ENCODE peak calls at places on chromosome 10, in eight cellular contexts. One of them, this sample, is unnamed.

GRCh38 chr10:95356190-95356955 is 65.6 kb upstream of the PDLIM1 start:
- DNase-seq in uterus: no peak
- DNase-seq in spleen: peak
- DNase-seq in nephron progenitor cell: no peak
- DNase-seq in NB4: no peak
- DNase-seq in heart right ventricle: no peak
- DNase-seq in lower lobe of right lung: no peak
- DNase-seq in IMR-90: no peak
- DNase-seq in this sample: no peak

GRCh38 chr10:80268266-80268665 is 21.2 kb downstream of the MAT1A start:
- DNase-seq in uterus: no peak
- DNase-seq in spleen: no peak
- DNase-seq in nephron progenitor cell: no peak
- DNase-seq in NB4: no peak
- DNase-seq in heart right ventricle: no peak
- DNase-seq in lower lobe of right lung: no peak
- DNase-seq in IMR-90: no peak
- DNase-seq in this sample: no peak

GRCh38 chr10:131812736-131813604 is 87.8 kb upstream of the PPP2R2D start:
- DNase-seq in uterus: no peak
- DNase-seq in spleen: no peak
- DNase-seq in nephron progenitor cell: no peak
- DNase-seq in NB4: no peak
- DNase-seq in heart right ventricle: no peak
- DNase-seq in lower lobe of right lung: no peak
- DNase-seq in IMR-90: no peak
- DNase-seq in this sample: no peak

GRCh38 chr10:35006836-35007235 is 83.3 kb downstream of the CUL2 start:
- DNase-seq in uterus: no peak
- DNase-seq in spleen: no peak
- DNase-seq in nephron progenitor cell: no peak
- DNase-seq in NB4: no peak
- DNase-seq in heart right ventricle: no peak
- DNase-seq in lower lobe of right lung: no peak
- DNase-seq in IMR-90: peak
- DNase-seq in this sample: no peak

GRCh38 chr10:68052463-68052862 is 22.6 kb downstream of the HERC4 start:
- DNase-seq in uterus: no peak
- DNase-seq in spleen: no peak
- DNase-seq in nephron progenitor cell: no peak
- DNase-seq in NB4: peak
- DNase-seq in heart right ventricle: no peak
- DNase-seq in lower lobe of right lung: no peak
- DNase-seq in IMR-90: peak
- DNase-seq in this sample: no peak

GRCh38 chr10:4883079-4883739 is 57.2 kb downstream of the AKR1E2 start:
- DNase-seq in uterus: no peak
- DNase-seq in spleen: no peak
- DNase-seq in nephron progenitor cell: no peak
- DNase-seq in NB4: no peak
- DNase-seq in heart right ventricle: no peak
- DNase-seq in lower lobe of right lung: no peak
- DNase-seq in IMR-90: peak
- DNase-seq in this sample: no peak

GRCh38 chr10:104920476-104920875 is 279.4 kb downstream of the SORCS3 start:
- DNase-seq in uterus: no peak
- DNase-seq in spleen: no peak
- DNase-seq in nephron progenitor cell: no peak
- DNase-seq in NB4: no peak
- DNase-seq in heart right ventricle: no peak
- DNase-seq in lower lobe of right lung: no peak
- DNase-seq in IMR-90: no peak
- DNase-seq in this sample: no peak

GRCh38 chr10:5519054-5519453 is 5.7 kb upstream of the CALML3 start:
- DNase-seq in uterus: no peak
- DNase-seq in spleen: no peak
- DNase-seq in nephron progenitor cell: no peak
- DNase-seq in NB4: no peak
- DNase-seq in heart right ventricle: no peak
- DNase-seq in lower lobe of right lung: no peak
- DNase-seq in IMR-90: no peak
- DNase-seq in this sample: no peak

GRCh38 chr10:50561266-50561665 is 62.5 kb downstream of the SGMS1 start:
- DNase-seq in uterus: no peak
- DNase-seq in spleen: no peak
- DNase-seq in nephron progenitor cell: no peak
- DNase-seq in NB4: no peak
- DNase-seq in heart right ventricle: no peak
- DNase-seq in lower lobe of right lung: no peak
- DNase-seq in IMR-90: peak
- DNase-seq in this sample: no peak

GRCh38 chr10:14414901-14415300 is 84.2 kb upstream of the FRMD4A start:
- DNase-seq in uterus: no peak
- DNase-seq in spleen: no peak
- DNase-seq in nephron progenitor cell: no peak
- DNase-seq in NB4: no peak
- DNase-seq in heart right ventricle: no peak
- DNase-seq in lower lobe of right lung: no peak
- DNase-seq in IMR-90: peak
- DNase-seq in this sample: no peak

GRCh38 chr10:35607475-35608316 is 2.6 kb downstream of the GJD4 start:
- DNase-seq in uterus: no peak
- DNase-seq in spleen: no peak
- DNase-seq in nephron progenitor cell: no peak
- DNase-seq in NB4: no peak
- DNase-seq in heart right ventricle: no peak
- DNase-seq in lower lobe of right lung: peak
- DNase-seq in IMR-90: no peak
- DNase-seq in this sample: no peak

GRCh38 chr10:43209064-43209455 is 57.8 kb downstream of the RASGEF1A start:
- DNase-seq in uterus: no peak
- DNase-seq in spleen: peak
- DNase-seq in nephron progenitor cell: no peak
- DNase-seq in NB4: no peak
- DNase-seq in heart right ventricle: no peak
- DNase-seq in lower lobe of right lung: no peak
- DNase-seq in IMR-90: no peak
- DNase-seq in this sample: no peak

GRCh38 chr10:133346413-133346812 is 760 bp upstream of the PRAP1 start:
- DNase-seq in uterus: no peak
- DNase-seq in spleen: no peak
- DNase-seq in nephron progenitor cell: no peak
- DNase-seq in NB4: no peak
- DNase-seq in heart right ventricle: no peak
- DNase-seq in lower lobe of right lung: no peak
- DNase-seq in IMR-90: no peak
- DNase-seq in this sample: no peak

GRCh38 chr10:114541081-114541833 is 116.8 kb downstream of the ABLIM1 start:
- DNase-seq in uterus: peak
- DNase-seq in spleen: no peak
- DNase-seq in nephron progenitor cell: no peak
- DNase-seq in NB4: no peak
- DNase-seq in heart right ventricle: peak
- DNase-seq in lower lobe of right lung: no peak
- DNase-seq in IMR-90: peak
- DNase-seq in this sample: no peak

GRCh38 chr10:71924771-71925170 is 39.4 kb upstream of the CHST3 start:
- DNase-seq in uterus: no peak
- DNase-seq in spleen: no peak
- DNase-seq in nephron progenitor cell: no peak
- DNase-seq in NB4: no peak
- DNase-seq in heart right ventricle: no peak
- DNase-seq in lower lobe of right lung: no peak
- DNase-seq in IMR-90: no peak
- DNase-seq in this sample: no peak

GRCh38 chr10:100359529-100360150 is 12.6 kb downstream of the SCD start:
- DNase-seq in uterus: no peak
- DNase-seq in spleen: no peak
- DNase-seq in nephron progenitor cell: no peak
- DNase-seq in NB4: no peak
- DNase-seq in heart right ventricle: no peak
- DNase-seq in lower lobe of right lung: no peak
- DNase-seq in IMR-90: no peak
- DNase-seq in this sample: no peak

GRCh38 chr10:11882646-11883375 is 59.7 kb downstream of the PROSER2 start:
- DNase-seq in uterus: no peak
- DNase-seq in spleen: no peak
- DNase-seq in nephron progenitor cell: no peak
- DNase-seq in NB4: no peak
- DNase-seq in heart right ventricle: no peak
- DNase-seq in lower lobe of right lung: no peak
- DNase-seq in IMR-90: no peak
- DNase-seq in this sample: no peak

GRCh38 chr10:35940067-35940989 is 298.2 kb upstream of the FZD8 start:
- DNase-seq in uterus: no peak
- DNase-seq in spleen: no peak
- DNase-seq in nephron progenitor cell: peak
- DNase-seq in NB4: no peak
- DNase-seq in heart right ventricle: no peak
- DNase-seq in lower lobe of right lung: no peak
- DNase-seq in IMR-90: peak
- DNase-seq in this sample: no peak

GRCh38 chr10:113474756-113475155 is 78.1 kb upstream of the HABP2 start:
- DNase-seq in uterus: no peak
- DNase-seq in spleen: no peak
- DNase-seq in nephron progenitor cell: no peak
- DNase-seq in NB4: no peak
- DNase-seq in heart right ventricle: no peak
- DNase-seq in lower lobe of right lung: no peak
- DNase-seq in IMR-90: no peak
- DNase-seq in this sample: no peak

GRCh38 chr10:128324058-128324457 is 197.8 kb upstream of the MKI67 start:
- DNase-seq in uterus: no peak
- DNase-seq in spleen: no peak
- DNase-seq in nephron progenitor cell: peak
- DNase-seq in NB4: peak
- DNase-seq in heart right ventricle: peak
- DNase-seq in lower lobe of right lung: no peak
- DNase-seq in IMR-90: no peak
- DNase-seq in this sample: no peak
- TF ChIP-seq CTCF in uterus: no peak
- TF ChIP-seq CTCF in spleen: no peak
- TF ChIP-seq CTCF in nephron progenitor cell: peak
- TF ChIP-seq CTCF in NB4: no peak
- TF ChIP-seq CTCF in heart right ventricle: no peak
- TF ChIP-seq CTCF in lower lobe of right lung: peak
- TF ChIP-seq CTCF in IMR-90: no peak
- TF ChIP-seq CTCF in this sample: no peak

GRCh38 chr10:121696854-121697253 is 98.6 kb upstream of the FGFR2 start:
- DNase-seq in uterus: peak
- DNase-seq in spleen: no peak
- DNase-seq in nephron progenitor cell: peak
- DNase-seq in NB4: peak
- DNase-seq in heart right ventricle: no peak
- DNase-seq in lower lobe of right lung: no peak
- DNase-seq in IMR-90: no peak
- DNase-seq in this sample: no peak
- TF ChIP-seq CTCF in uterus: peak
- TF ChIP-seq CTCF in spleen: no peak
- TF ChIP-seq CTCF in nephron progenitor cell: peak
- TF ChIP-seq CTCF in NB4: peak
- TF ChIP-seq CTCF in heart right ventricle: no peak
- TF ChIP-seq CTCF in lower lobe of right lung: peak
- TF ChIP-seq CTCF in IMR-90: no peak
- TF ChIP-seq CTCF in this sample: peak

GRCh38 chr10:48459270-48460147 is 145.4 kb downstream of the ARHGAP22 start:
- DNase-seq in uterus: peak
- DNase-seq in spleen: peak
- DNase-seq in nephron progenitor cell: peak
- DNase-seq in NB4: no peak
- DNase-seq in heart right ventricle: no peak
- DNase-seq in lower lobe of right lung: no peak
- DNase-seq in IMR-90: no peak
- DNase-seq in this sample: peak
- TF ChIP-seq CTCF in uterus: no peak
- TF ChIP-seq CTCF in spleen: no peak
- TF ChIP-seq CTCF in nephron progenitor cell: no peak
- TF ChIP-seq CTCF in NB4: no peak
- TF ChIP-seq CTCF in heart right ventricle: no peak
- TF ChIP-seq CTCF in lower lobe of right lung: no peak
- TF ChIP-seq CTCF in IMR-90: no peak
- TF ChIP-seq CTCF in this sample: peak

DNA sequence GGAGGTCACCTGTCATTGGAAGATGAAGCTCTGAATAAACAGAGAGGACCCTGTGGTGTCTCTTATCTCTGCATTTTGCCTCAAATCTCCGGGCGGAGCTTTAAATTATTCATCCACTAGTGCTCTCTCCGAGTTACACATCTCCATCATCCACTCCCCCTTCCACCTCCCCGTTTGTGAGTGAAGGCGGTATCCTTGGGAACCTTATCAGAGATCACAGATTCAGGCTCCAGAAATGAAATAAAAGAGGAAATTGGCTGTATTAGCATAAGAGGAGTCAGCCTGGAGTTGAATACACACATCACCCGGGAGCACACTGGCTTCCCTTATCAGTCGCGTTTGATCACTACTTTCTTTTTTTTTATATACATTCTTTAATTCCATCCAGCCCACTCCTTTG is 1184.8 kb downstream of the GATA3 start:
- DNase-seq in uterus: no peak
- DNase-seq in spleen: no peak
- DNase-seq in nephron progenitor cell: no peak
- DNase-seq in NB4: no peak
- DNase-seq in heart right ventricle: no peak
- DNase-seq in lower lobe of right lung: no peak
- DNase-seq in IMR-90: no peak
- DNase-seq in this sample: no peak
- TF ChIP-seq CTCF in uterus: no peak
- TF ChIP-seq CTCF in spleen: no peak
- TF ChIP-seq CTCF in nephron progenitor cell: no peak
- TF ChIP-seq CTCF in NB4: no peak
- TF ChIP-seq CTCF in heart right ventricle: no peak
- TF ChIP-seq CTCF in lower lobe of right lung: no peak
- TF ChIP-seq CTCF in IMR-90: no peak
- TF ChIP-seq CTCF in this sample: no peak